ENCODE peak calls at places on chromosomes 3 and 15, in eight cellular contexts. V, P, I, E, Y, S, F and L are unnamed samples.

GRCh38 chr3:101216710-101217457 is 103.5 kb downstream of the IMPG2 start:
- DNase-seq in V (no peak), P (no peak), I (peak), E (peak), Y (peak), S (no peak), F (peak), L (peak)

GRCh38 chr3:7062714-7063113 is 201.8 kb downstream of the GRM7 start:
- DNase-seq in V (no peak), P (no peak), I (no peak), E (no peak), Y (no peak), S (no peak), F (no peak), L (no peak)

GRCh38 chr3:67998222-67998760 is 343.9 kb upstream of the SUCLG2 start:
- DNase-seq in V (peak), P (no peak), I (no peak), E (no peak), Y (no peak), S (no peak), F (no peak), L (no peak)

GRCh38 chr15:89587955-89588354 is 12.7 kb downstream of the TICRR start:
- DNase-seq in V (no peak), P (no peak), I (peak), E (peak), Y (no peak), S (no peak), F (no peak), L (peak)

GRCh38 chr15:93515256-93516044 is 426.4 kb upstream of the RGMA start:
- DNase-seq in V (no peak), P (no peak), I (no peak), E (no peak), Y (no peak), S (no peak), F (no peak), L (no peak)

GRCh38 chr3:143751643-143752178 is 96.6 kb downstream of the SLC9A9 start:
- DNase-seq in V (no peak), P (peak), I (no peak), E (no peak), Y (no peak), S (no peak), F (no peak), L (no peak)

GRCh38 chr15:37771462-37771861 is 163.0 kb upstream of the TMCO5A start:
- DNase-seq in V (no peak), P (no peak), I (no peak), E (peak), Y (no peak), S (no peak), F (no peak), L (peak)

GRCh38 chr3:194893121-194893979 is 207.7 kb downstream of the FAM43A start:
- DNase-seq in V (no peak), P (no peak), I (no peak), E (no peak), Y (no peak), S (peak), F (no peak), L (no peak)

GRCh38 chr3:126816956-126817777 is 113.1 kb downstream of the CHCHD6 start:
- DNase-seq in V (peak), P (no peak), I (no peak), E (no peak), Y (no peak), S (no peak), F (no peak), L (no peak)

GRCh38 chr3:72888546-72889309 is 882 bp downstream of the GXYLT2 start:
- DNase-seq in V (peak), P (no peak), I (no peak), E (peak), Y (no peak), S (peak), F (no peak), L (no peak)

GRCh38 chr15:83655237-83655616 is 1.3 kb downstream of the ADAMTSL3 start:
- DNase-seq in V (no peak), P (no peak), I (no peak), E (no peak), Y (no peak), S (no peak), F (no peak), L (no peak)

GRCh38 chr3:195040773-195041520 is 230.0 kb downstream of the XXYLT1 start:
- DNase-seq in V (no peak), P (no peak), I (no peak), E (no peak), Y (no peak), S (peak), F (no peak), L (peak)

GRCh38 chr3:11379238-11379823 is 107.1 kb downstream of the ATG7 start:
- DNase-seq in V (peak), P (no peak), I (no peak), E (peak), Y (no peak), S (peak), F (no peak), L (peak)

GRCh38 chr3:13685721-13686120 is 136.8 kb downstream of the FBLN2 start:
- DNase-seq in V (no peak), P (no peak), I (no peak), E (no peak), Y (no peak), S (no peak), F (no peak), L (no peak)

GRCh38 chr3:15633159-15633558 is 31.6 kb downstream of the BTD start:
- DNase-seq in V (peak), P (no peak), I (no peak), E (no peak), Y (no peak), S (no peak), F (no peak), L (no peak)

GRCh38 chr3:37419979-37420378 is 245.6 kb upstream of the LRRFIP2 start:
- DNase-seq in V (no peak), P (no peak), I (no peak), E (no peak), Y (no peak), S (no peak), F (no peak), L (no peak)

GRCh38 chr15:29765234-29765841 is 56.9 kb downstream of the TJP1 start:
- DNase-seq in V (no peak), P (no peak), I (no peak), E (no peak), Y (no peak), S (peak), F (no peak), L (no peak)

GRCh38 chr3:42290966-42291714 is 25.2 kb upstream of the CCK start:
- DNase-seq in V (no peak), P (no peak), I (no peak), E (no peak), Y (no peak), S (no peak), F (no peak), L (no peak)

GRCh38 chr3:108202080-108202479 is 20.1 kb downstream of the IFT57 start:
- DNase-seq in V (no peak), P (no peak), I (peak), E (no peak), Y (no peak), S (no peak), F (no peak), L (no peak)

GRCh38 chr3:14861031-14861430 is 42.3 kb downstream of the FGD5 start:
- DNase-seq in V (no peak), P (no peak), I (no peak), E (no peak), Y (no peak), S (no peak), F (no peak), L (no peak)

GRCh38 chr3:44106761-44107160 is 134.9 kb upstream of the TOPAZ1 start:
- DNase-seq in V (no peak), P (no peak), I (no peak), E (no peak), Y (no peak), S (no peak), F (no peak), L (peak)

GRCh38 chr3:33061782-33062181 is 35.2 kb downstream of the GLB1 start:
- DNase-seq in V (no peak), P (no peak), I (peak), E (peak), Y (no peak), S (no peak), F (no peak), L (peak)

GRCh38 chr15:64837502-64837901 is 4.2 kb upstream of the PLEKHO2 start:
- DNase-seq in V (no peak), P (peak), I (no peak), E (no peak), Y (no peak), S (no peak), F (peak), L (no peak)

GRCh38 chr15:70268698-70269251 is 171.1 kb upstream of the TLE3 start:
- DNase-seq in V (no peak), P (no peak), I (no peak), E (no peak), Y (no peak), S (no peak), F (no peak), L (peak)

GRCh38 chr3:77247063-77247462 is 207.2 kb downstream of the ROBO2 start:
- DNase-seq in V (no peak), P (no peak), I (no peak), E (no peak), Y (no peak), S (no peak), F (no peak), L (no peak)
- TF ChIP-seq CTCF in V (no peak), P (no peak), I (no peak), E (no peak), Y (no peak), S (no peak), F (no peak), L (no peak)

DNA sequence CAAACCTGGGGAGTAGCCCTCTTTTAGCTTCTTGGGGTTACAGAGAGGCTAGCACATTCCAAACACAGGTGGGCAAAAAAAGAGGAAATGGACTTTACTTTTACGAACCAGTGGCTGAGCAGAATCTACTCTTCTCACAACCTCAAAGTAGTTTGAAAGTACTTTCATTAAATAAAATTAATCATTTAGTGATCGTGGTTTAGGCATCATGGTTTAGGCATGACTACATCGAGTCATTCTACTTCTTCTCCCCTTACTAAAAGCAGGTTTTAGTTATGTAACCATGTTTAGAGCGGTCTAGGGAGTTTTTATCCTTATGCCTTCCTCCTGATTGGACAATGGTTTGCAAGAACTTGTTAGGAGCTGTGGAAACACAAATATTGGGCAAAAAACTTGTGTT is 2.5 kb upstream of the GREM1 start:
- DNase-seq in V (no peak), P (no peak), I (no peak), E (peak), Y (no peak), S (no peak), F (no peak), L (peak)
- H3K4me3 ChIP-seq in V (no peak), P (no peak), I (no peak), E (no peak), Y (no peak), S (no peak), F (no peak), L (no peak)

DNA sequence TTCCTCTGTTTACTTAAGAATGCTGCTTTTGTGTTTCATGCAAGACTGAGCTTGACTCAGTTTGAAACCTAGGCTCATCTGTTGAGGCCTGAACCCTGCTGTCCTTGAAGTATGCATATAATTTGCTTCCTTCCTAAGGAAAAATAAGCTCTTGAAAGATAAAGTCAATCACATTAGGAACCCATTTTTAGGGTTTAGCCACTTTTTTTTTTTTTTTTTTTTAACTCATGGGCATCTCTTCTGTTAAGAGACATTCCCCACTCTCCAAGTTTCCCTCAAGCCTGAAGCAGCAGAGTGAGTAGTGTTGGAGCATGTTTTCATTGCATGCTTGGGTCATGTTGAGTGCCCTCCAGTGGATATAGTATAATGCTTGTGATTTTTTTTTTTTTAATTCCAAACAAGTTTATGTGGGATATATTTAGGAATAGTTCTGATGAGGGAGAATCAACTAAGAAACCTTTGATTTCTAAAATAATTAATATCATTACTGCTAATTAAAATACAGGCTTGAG is 3.6 kb downstream of the CTNNB1 start:
- DNase-seq in V (peak), P (no peak), I (no peak), E (peak), Y (no peak), S (no peak), F (peak), L (peak)
- TF ChIP-seq CTCF in V (peak), P (no peak), I (peak), E (peak), Y (no peak), S (peak), F (no peak), L (peak)

DNA sequence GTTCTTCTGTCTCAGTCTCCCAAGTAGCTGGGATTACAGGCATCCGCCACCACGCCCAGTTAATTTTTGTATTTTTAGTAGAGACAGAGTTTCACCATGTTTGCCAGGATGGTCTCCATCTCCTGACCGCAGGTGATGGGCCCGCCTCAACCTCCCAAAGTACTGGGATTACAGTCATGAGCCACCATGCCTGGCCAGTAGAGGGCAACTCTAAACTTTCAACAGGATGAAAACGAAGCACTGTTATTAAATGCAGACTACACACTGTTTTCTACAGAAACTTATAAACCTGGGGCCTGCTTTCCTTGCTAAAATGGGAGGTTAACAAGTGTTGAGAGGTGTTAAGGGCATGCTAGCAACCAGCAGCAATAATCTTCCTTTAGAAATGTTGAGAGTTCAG is 7.6 kb downstream of the ARPC4 start:
- DNase-seq in V (no peak), P (no peak), I (no peak), E (no peak), Y (no peak), S (peak), F (no peak), L (no peak)
- H3K4me3 ChIP-seq in V (no peak), P (no peak), I (no peak), E (no peak), Y (no peak), S (no peak), F (no peak), L (no peak)

GRCh38 chr3:141110322-141110721 is 59.2 kb downstream of the SPSB4 start:
- DNase-seq in V (no peak), P (no peak), I (no peak), E (no peak), Y (peak), S (no peak), F (no peak), L (no peak)

GRCh38 chr3:141106842-141107241 is 55.7 kb downstream of the SPSB4 start:
- DNase-seq in V (no peak), P (no peak), I (no peak), E (no peak), Y (no peak), S (peak), F (no peak), L (no peak)

GRCh38 chr3:141108002-141108401 is 56.9 kb downstream of the SPSB4 start:
- DNase-seq in V (no peak), P (no peak), I (no peak), E (no peak), Y (peak), S (peak), F (no peak), L (no peak)

GRCh38 chr3:141111364-141112150 is 60.4 kb downstream of the SPSB4 start:
- DNase-seq in V (no peak), P (no peak), I (no peak), E (no peak), Y (peak), S (no peak), F (no peak), L (no peak)

GRCh38 chr3:141109761-141110160 is 58.6 kb downstream of the SPSB4 start:
- DNase-seq in V (no peak), P (no peak), I (no peak), E (no peak), Y (peak), S (peak), F (no peak), L (no peak)
- TF ChIP-seq CTCF in V (peak), P (no peak), I (no peak), E (no peak), Y (no peak), S (no peak), F (no peak), L (no peak)

GRCh38 chr3:84977021-84977420 is 18.2 kb downstream of the CADM2 start:
- DNase-seq in V (no peak), P (no peak), I (no peak), E (no peak), Y (no peak), S (no peak), F (no peak), L (no peak)

GRCh38 chr3:84983490-84983889 is 24.7 kb downstream of the CADM2 start:
- DNase-seq in V (no peak), P (no peak), I (no peak), E (no peak), Y (no peak), S (no peak), F (no peak), L (no peak)

GRCh38 chr3:84980011-84980410 is 21.2 kb downstream of the CADM2 start:
- DNase-seq in V (no peak), P (no peak), I (no peak), E (no peak), Y (no peak), S (no peak), F (no peak), L (no peak)

GRCh38 chr3:84978833-84979232 is 20.0 kb downstream of the CADM2 start:
- DNase-seq in V (no peak), P (no peak), I (no peak), E (no peak), Y (no peak), S (no peak), F (no peak), L (no peak)

GRCh38 chr3:84980456-84980855 is 21.7 kb downstream of the CADM2 start:
- DNase-seq in V (no peak), P (no peak), I (no peak), E (no peak), Y (no peak), S (no peak), F (no peak), L (no peak)
- H3K4me3 ChIP-seq in V (no peak), P (no peak), I (no peak), E (no peak), Y (no peak), S (no peak), F (no peak), L (no peak)

GRCh38 chr3:34394978-34395748 is 596.7 kb downstream of the PDCD6IP start:
- DNase-seq in V (peak), P (no peak), I (no peak), E (no peak), Y (no peak), S (peak), F (no peak), L (no peak)
- TF ChIP-seq CTCF in V (peak), P (no peak), I (no peak), E (no peak), Y (no peak), S (peak), F (no peak), L (no peak)